ENCODE peak calls at places on chromosomes 5 and 9, in eight cellular contexts. Z is NCI-H82; X is stimulated activated CD4-positive, alpha-beta T cell treated with anti-CD3 and anti-CD28 coated beads, Interleukin-12 subunit alpha, Interleukin-12 subunit beta, amount 100 ng/mL, for 4 hours; V is CD8-positive, alpha-beta T cell; I is ovary; Q is fibroblast of the conjunctiva; J is A172; G is activated CD4-positive, CD25-positive, alpha-beta regulatory T cell. K is an unnamed sample.

GRCh38 chr9:35771079-35771441 is 17.0 kb upstream of the MSMP start:
- DNase-seq in J (no peak), G (no peak), I (no peak), X (no peak), Z (no peak), Q (no peak), V (no peak), K (no peak)

GRCh38 chr9:106962615-106963363 is 99.8 kb downstream of the ZNF462 start:
- DNase-seq in V (no peak), I (no peak), Q (no peak), G (no peak), J (no peak), Z (no peak), X (no peak), K (no peak)

GRCh38 chr9:99210572-99210971 is 11.2 kb downstream of the ALG2 start:
- DNase-seq in J (no peak), Q (no peak), Z (no peak), V (no peak), I (no peak), X (no peak), G (no peak), K (no peak)

GRCh38 chr9:131697097-131697496 is 42.8 kb downstream of the RAPGEF1 start:
- DNase-seq in I (peak), J (no peak), V (no peak), Z (no peak), G (no peak), X (no peak), Q (no peak), K (no peak)

GRCh38 chr5:34474573-34475021 is 181.5 kb upstream of the RAI14 start:
- DNase-seq in X (no peak), I (no peak), J (peak), V (no peak), Z (peak), Q (peak), G (no peak), K (no peak)

GRCh38 chr5:96492654-96493053 is 59.6 kb upstream of the PCSK1 start:
- DNase-seq in X (no peak), V (no peak), Q (no peak), Z (no peak), G (no peak), J (peak), I (no peak), K (no peak)

GRCh38 chr5:69494481-69494880 is 1.9 kb downstream of the OCLN start:
- DNase-seq in Q (no peak), V (no peak), I (no peak), J (no peak), G (no peak), Z (no peak), X (no peak), K (no peak)

GRCh38 chr9:91734371-91734981 is 215.6 kb downstream of the ROR2 start:
- DNase-seq in X (peak), Q (peak), J (peak), I (peak), Z (peak), V (peak), G (peak), K (no peak)

GRCh38 chr9:83956288-83957028 is 23.6 kb downstream of the HNRNPK start:
- DNase-seq in Z (no peak), V (peak), Q (no peak), J (no peak), G (peak), I (peak), X (peak), K (no peak)

GRCh38 chr5:82421119-82421518 is 143.0 kb upstream of the RPS23 start:
- DNase-seq in V (no peak), I (no peak), X (no peak), J (peak), Q (peak), Z (no peak), G (no peak), K (peak)

GRCh38 chr9:128020692-128021091 is 39.9 kb upstream of the EEIG1 start:
- DNase-seq in G (no peak), Z (peak), Q (no peak), X (no peak), J (no peak), I (no peak), V (no peak), K (no peak)

GRCh38 chr9:134101623-134102149 is 33.9 kb upstream of the BRD3 start:
- DNase-seq in G (no peak), V (no peak), J (no peak), X (no peak), Z (no peak), Q (no peak), I (no peak), K (no peak)

GRCh38 chr5:89246252-89246651 is 363.3 kb upstream of the MEF2C start:
- DNase-seq in J (peak), Q (no peak), X (no peak), V (no peak), G (no peak), I (no peak), Z (no peak), K (no peak)

GRCh38 chr5:82295144-82295543 is 17.0 kb upstream of the RPS23 start:
- DNase-seq in I (no peak), Z (peak), X (no peak), V (no peak), G (no peak), J (no peak), Q (no peak), K (no peak)

GRCh38 chr9:69411931-69412740 is 87.1 kb downstream of the ENTREP1 start:
- DNase-seq in J (no peak), V (peak), Q (no peak), X (no peak), I (no peak), G (no peak), Z (no peak), K (no peak)

GRCh38 chr5:124599048-124599973 is 147.1 kb downstream of the ZNF608 start:
- DNase-seq in Z (peak), I (no peak), Q (no peak), X (no peak), V (no peak), G (no peak), J (peak), K (no peak)

GRCh38 chr5:53557386-53557785 is 3.1 kb upstream of the NDUFS4 start:
- DNase-seq in J (peak), I (no peak), V (no peak), G (no peak), Z (no peak), X (no peak), Q (no peak), K (no peak)

GRCh38 chr9:32969270-32969669 is 32.2 kb downstream of the APTX start:
- DNase-seq in J (no peak), I (no peak), G (no peak), Q (no peak), Z (no peak), V (no peak), X (no peak), K (no peak)

GRCh38 chr9:126440938-126441337 is 114.3 kb downstream of the MVB12B start:
- DNase-seq in G (no peak), V (no peak), X (no peak), Z (no peak), I (no peak), Q (peak), J (no peak), K (no peak)

GRCh38 chr5:133612021-133612860 is at the start of gene FSTL4:
- DNase-seq in J (no peak), I (no peak), Z (peak), G (no peak), Q (no peak), V (no peak), X (peak), K (no peak)

GRCh38 chr5:177494356-177495195 is 2.8 kb downstream of the PDLIM7 start:
- DNase-seq in Q (peak), J (peak), V (no peak), Z (peak), G (no peak), X (no peak), I (peak), K (peak)

GRCh38 chr9:131598121-131598520 is 52.8 kb downstream of the PRRT1B start:
- DNase-seq in J (no peak), G (no peak), I (no peak), X (no peak), V (no peak), Z (no peak), Q (no peak), K (no peak)

GRCh38 chr9:93259490-93260289 is 75.8 kb downstream of the WNK2 start:
- DNase-seq in Q (no peak), J (no peak), I (peak), V (peak), Z (no peak), X (no peak), G (no peak), K (no peak)

GRCh38 chr5:69231281-69231680 is 3.4 kb upstream of the CDK7 start:
- DNase-seq in I (no peak), Q (no peak), Z (no peak), X (no peak), V (no peak), G (no peak), J (no peak), K (no peak)

GRCh38 chr5:138179277-138179857 is 455 bp downstream of the KIF20A start:
- DNase-seq in Q (no peak), V (no peak), X (no peak), I (no peak), Z (peak), J (no peak), G (no peak), K (no peak)

GRCh38 chr9:131885144-131885609 is 145.3 kb upstream of the RAPGEF1 start:
- DNase-seq in G (no peak), Q (peak), X (no peak), J (no peak), V (no peak), I (no peak), Z (peak), K (no peak)

GRCh38 chr5:39570418-39571027 is 145.7 kb upstream of the DAB2 start:
- DNase-seq in V (no peak), Q (peak), G (no peak), J (peak), X (no peak), I (no peak), Z (peak), K (peak)

GRCh38 chr5:172141949-172142319 is 46.1 kb downstream of the STK10 start:
- DNase-seq in J (no peak), I (no peak), G (no peak), X (no peak), Z (no peak), Q (no peak), V (no peak), K (no peak)

GRCh38 chr9:96585426-96585825 is 34.2 kb downstream of the CDC14B start:
- DNase-seq in V (no peak), X (no peak), J (no peak), I (no peak), Q (no peak), Z (no peak), G (no peak), K (no peak)

GRCh38 chr5:94690778-94691177 is 72.3 kb downstream of the SLF1 start:
- DNase-seq in X (no peak), V (no peak), I (no peak), Z (peak), J (no peak), Q (no peak), G (no peak), K (no peak)

GRCh38 chr9:121210536-121210935 is 8.9 kb upstream of the RAB14 start:
- DNase-seq in V (no peak), G (no peak), I (no peak), X (no peak), J (no peak), Z (no peak), Q (no peak), K (no peak)

GRCh38 chr5:179788193-179788854 is 5.5 kb upstream of the LTC4S start:
- DNase-seq in Q (no peak), V (no peak), I (no peak), Z (no peak), X (no peak), J (no peak), G (no peak), K (no peak)

GRCh38 chr5:39355324-39355723 is 9.0 kb downstream of the C9 start:
- DNase-seq in Z (no peak), G (no peak), X (no peak), V (no peak), I (no peak), Q (no peak), J (peak), K (no peak)

K was measured in amniotic stem cell.